ENCODE peak calls at places on chromosomes 11 and 22, in eight cellular contexts. M is GM19239, Y is psoas muscle, U is B cell, I is NCI-H2171 treated with DMSO at 0.1 percent for 48 hours, E is Peyer's patch, C is left cardiac atrium, X is neuronal stem cell. Q is an unnamed sample.

GRCh38 chr22:45163074-45163416 is 680 bp upstream of the NUP50 start:
- DNase-seq in M (no peak), Y (no peak), U (no peak), I (peak), E (no peak), C (peak), X (no peak), Q (peak)

GRCh38 chr11:116540645-116541044 is 232.1 kb downstream of the BUD13 start:
- DNase-seq in M (no peak), Y (no peak), U (no peak), I (no peak), E (no peak), C (no peak), X (no peak), Q (no peak)

GRCh38 chr11:47413908-47414684 is 5.7 kb downstream of the SLC39A13 start:
- DNase-seq in M (no peak), Y (peak), U (no peak), I (no peak), E (no peak), C (no peak), X (no peak), Q (no peak)

GRCh38 chr22:18000441-18001039 is 23.8 kb downstream of the MICAL3 start:
- DNase-seq in M (no peak), Y (peak), U (peak), I (peak), E (peak), C (no peak), X (peak), Q (peak)

GRCh38 chr22:27433585-27434190 is 367.9 kb downstream of the MN1 start:
- DNase-seq in M (no peak), Y (no peak), U (no peak), I (no peak), E (no peak), C (no peak), X (no peak), Q (no peak)

GRCh38 chr22:25869771-25870170 is 127.8 kb downstream of the MYO18B start:
- DNase-seq in M (no peak), Y (no peak), U (no peak), I (no peak), E (no peak), C (no peak), X (no peak), Q (no peak)

GRCh38 chr11:16774920-16775603 is 36.6 kb downstream of the C11orf58 start:
- DNase-seq in M (no peak), Y (no peak), U (no peak), I (no peak), E (no peak), C (no peak), X (no peak), Q (no peak)

GRCh38 chr11:73647459-73648100 is 1.2 kb downstream of the PLEKHB1 start:
- DNase-seq in M (peak), Y (peak), U (peak), I (peak), E (peak), C (peak), X (peak), Q (peak)

GRCh38 chr22:32858957-32859356 is 57.5 kb downstream of the TIMP3 start:
- DNase-seq in M (no peak), Y (no peak), U (no peak), I (peak), E (no peak), C (no peak), X (no peak), Q (no peak)

GRCh38 chr11:112265659-112266409 is 5.2 kb upstream of the PLET1 start:
- DNase-seq in M (no peak), Y (no peak), U (no peak), I (no peak), E (no peak), C (no peak), X (no peak), Q (no peak)

GRCh38 chr22:18001040-18001893 is 23.1 kb downstream of the MICAL3 start:
- DNase-seq in M (peak), Y (peak), U (peak), I (peak), E (peak), C (peak), X (peak), Q (peak)

GRCh38 chr11:859394-860131 is 16.9 kb downstream of the TSPAN4 start:
- DNase-seq in M (no peak), Y (peak), U (no peak), I (peak), E (peak), C (peak), X (no peak), Q (peak)

GRCh38 chr11:74171630-74172465 is 759 bp downstream of the PPME1 start:
- DNase-seq in M (no peak), Y (no peak), U (no peak), I (no peak), E (no peak), C (no peak), X (no peak), Q (no peak)

GRCh38 chr11:128450882-128451647 is 136.3 kb downstream of the ETS1 start:
- DNase-seq in M (no peak), Y (no peak), U (no peak), I (no peak), E (no peak), C (no peak), X (no peak), Q (no peak)

GRCh38 chr11:380491-380890 is 11.2 kb downstream of the B4GALNT4 start:
- DNase-seq in M (no peak), Y (no peak), U (no peak), I (no peak), E (no peak), C (no peak), X (no peak), Q (no peak)

GRCh38 chr11:10351435-10351767 is 46.5 kb downstream of the ADM start:
- DNase-seq in M (no peak), Y (peak), U (no peak), I (no peak), E (peak), C (no peak), X (no peak), Q (peak)

GRCh38 chr11:61484541-61484940 is 24.0 kb upstream of the LRRC10B start:
- DNase-seq in M (no peak), Y (no peak), U (no peak), I (no peak), E (no peak), C (no peak), X (no peak), Q (no peak)

GRCh38 chr22:42747701-42748513 is 27.2 kb upstream of the A4GALT start:
- DNase-seq in M (no peak), Y (no peak), U (no peak), I (peak), E (no peak), C (no peak), X (no peak), Q (no peak)

GRCh38 chr11:102064316-102064715 is 17.1 kb downstream of the CFAP300 start:
- DNase-seq in M (no peak), Y (no peak), U (no peak), I (no peak), E (no peak), C (no peak), X (no peak), Q (no peak)

GRCh38 chr22:48417143-48418070 is 1410.3 kb downstream of the BRD1 start:
- DNase-seq in M (no peak), Y (no peak), U (no peak), I (no peak), E (no peak), C (no peak), X (no peak), Q (no peak)

GRCh38 chr22:33756508-33756949 is 163.7 kb downstream of the LARGE1 start:
- DNase-seq in M (no peak), Y (no peak), U (no peak), I (no peak), E (no peak), C (no peak), X (no peak), Q (no peak)

GRCh38 chr11:93020248-93021088 is 51.0 kb downstream of the MTNR1B start:
- DNase-seq in M (no peak), Y (no peak), U (no peak), I (peak), E (no peak), C (no peak), X (peak), Q (no peak)

GRCh38 chr11:118339281-118340045 is 3.0 kb downstream of the CD3D start:
- DNase-seq in M (no peak), Y (no peak), U (no peak), I (no peak), E (no peak), C (no peak), X (no peak), Q (no peak)

GRCh38 chr11:13279487-13279834 is 1.9 kb downstream of the BMAL1 start:
- DNase-seq in M (no peak), Y (no peak), U (no peak), I (no peak), E (no peak), C (no peak), X (no peak), Q (no peak)

GRCh38 chr11:75557649-75558494 is 4.2 kb upstream of the SERPINH1 start:
- DNase-seq in M (no peak), Y (peak), U (no peak), I (no peak), E (no peak), C (peak), X (no peak), Q (peak)

GRCh38 chr11:6201486-6201885 is 2.5 kb downstream of the OR52W1 start:
- DNase-seq in M (no peak), Y (no peak), U (no peak), I (no peak), E (no peak), C (no peak), X (no peak), Q (no peak)